ENCODE peak calls at places on chromosomes 5 and 9, in six cellular contexts. One of them, this sample, is unnamed.

GRCh38 chr5:138544171-138545134 is 1.4 kb upstream of the ETF1 start:
- DNase-seq in iPS-NIHi11: no peak
- DNase-seq in mesenteric fat pad: no peak
- DNase-seq in left colon: peak; percentile 31
- DNase-seq in hepatic stellate cell: no peak
- DNase-seq in heart right ventricle: no peak
- DNase-seq in this sample: no peak

GRCh38 chr9:104969116-104969515 is 41.2 kb upstream of the ABCA1 start:
- DNase-seq in iPS-NIHi11: peak; percentile 52
- DNase-seq in mesenteric fat pad: no peak
- DNase-seq in left colon: no peak
- DNase-seq in hepatic stellate cell: no peak
- DNase-seq in heart right ventricle: no peak
- DNase-seq in this sample: no peak

GRCh38 chr5:33994845-33995244 is 10.4 kb upstream of the SLC45A2 start:
- DNase-seq in iPS-NIHi11: no peak
- DNase-seq in mesenteric fat pad: no peak
- DNase-seq in left colon: no peak
- DNase-seq in hepatic stellate cell: peak; percentile 52
- DNase-seq in heart right ventricle: no peak
- DNase-seq in this sample: no peak

GRCh38 chr5:84433461-84433860 is 48.8 kb upstream of the EDIL3 start:
- DNase-seq in iPS-NIHi11: no peak
- DNase-seq in mesenteric fat pad: no peak
- DNase-seq in left colon: no peak
- DNase-seq in hepatic stellate cell: no peak
- DNase-seq in heart right ventricle: no peak
- DNase-seq in this sample: no peak

GRCh38 chr5:141547488-141547887 is 58.6 kb downstream of the PCDHGC5 start:
- DNase-seq in iPS-NIHi11: no peak
- DNase-seq in mesenteric fat pad: no peak
- DNase-seq in left colon: no peak
- DNase-seq in hepatic stellate cell: no peak
- DNase-seq in heart right ventricle: no peak
- DNase-seq in this sample: no peak

GRCh38 chr5:145141534-145141933 is 693.6 kb downstream of the PRELID2 start:
- DNase-seq in iPS-NIHi11: no peak
- DNase-seq in mesenteric fat pad: no peak
- DNase-seq in left colon: no peak
- DNase-seq in hepatic stellate cell: no peak
- DNase-seq in heart right ventricle: no peak
- DNase-seq in this sample: no peak

GRCh38 chr9:72299017-72299603 is 65.9 kb downstream of the ZFAND5 start:
- DNase-seq in iPS-NIHi11: no peak
- DNase-seq in mesenteric fat pad: no peak
- DNase-seq in left colon: no peak
- DNase-seq in hepatic stellate cell: no peak
- DNase-seq in heart right ventricle: no peak
- DNase-seq in this sample: no peak

GRCh38 chr5:137398175-137398574 is 101.0 kb downstream of the SPOCK1 start:
- DNase-seq in iPS-NIHi11: no peak
- DNase-seq in mesenteric fat pad: no peak
- DNase-seq in left colon: no peak
- DNase-seq in hepatic stellate cell: no peak
- DNase-seq in heart right ventricle: no peak
- DNase-seq in this sample: no peak

GRCh38 chr9:69996947-69997346 is 46.7 kb upstream of the MAMDC2 start:
- DNase-seq in iPS-NIHi11: no peak
- DNase-seq in mesenteric fat pad: no peak
- DNase-seq in left colon: no peak
- DNase-seq in hepatic stellate cell: no peak
- DNase-seq in heart right ventricle: peak; percentile 9
- DNase-seq in this sample: no peak

GRCh38 chr5:151612689-151613427 is 21.7 kb upstream of the FAT2 start:
- DNase-seq in iPS-NIHi11: no peak
- DNase-seq in mesenteric fat pad: no peak
- DNase-seq in left colon: no peak
- DNase-seq in hepatic stellate cell: no peak
- DNase-seq in heart right ventricle: no peak
- DNase-seq in this sample: peak; percentile 60